ENCODE peak calls at places on chromosomes 5 and 9, in seven cellular contexts. Z is HepG2; S is testis; Q is mucosa of descending colon; I is CD8-positive, alpha-beta memory T cell; T is endothelial cell of umbilical vein; L is fibroblast of mammary gland. J is an unnamed sample.

GRCh38 chr5:166716856-166717492 is 1574.5 kb upstream of the WWC1 start:
- DNase-seq in I (no peak), Z (no peak), T (no peak), L (no peak), Q (no peak), S (no peak), J (no peak)

GRCh38 chr9:72882117-72882775 is 70.6 kb downstream of the ALDH1A1 start:
- DNase-seq in T (no peak), L (no peak), S (peak; percentile 55), Q (peak; percentile 51), I (no peak), Z (no peak), J (no peak)

GRCh38 chr5:14818931-14819790 is 52.4 kb downstream of the ANKH start:
- DNase-seq in S (no peak), T (no peak), L (peak; percentile 26), I (no peak), Q (no peak), Z (no peak), J (no peak)

GRCh38 chr9:99818439-99818992 is 3.2 kb upstream of the NR4A3 start:
- DNase-seq in Z (no peak), L (no peak), I (no peak), Q (no peak), S (peak; percentile 18), T (no peak), J (no peak)

GRCh38 chr5:38670878-38671277 is 114.4 kb upstream of the LIFR start:
- DNase-seq in L (peak; percentile 73), Q (no peak), Z (no peak), S (no peak), I (no peak), T (no peak), J (no peak)

GRCh38 chr9:119278138-119278537 is 91.1 kb downstream of the BRINP1 start:
- DNase-seq in S (no peak), Q (no peak), T (no peak), Z (no peak), L (no peak), I (no peak), J (no peak)

GRCh38 chr5:175656966-175657365 is 905 bp upstream of the HRH2 start:
- DNase-seq in S (no peak), L (no peak), Q (no peak), T (no peak), I (no peak), Z (no peak), J (no peak)

GRCh38 chr5:141384471-141385267 is 2.1 kb downstream of the PCDHGA7 start:
- DNase-seq in Q (no peak), Z (no peak), I (no peak), L (no peak), T (no peak), S (no peak), J (no peak)

GRCh38 chr9:116190595-116190994 is 37.0 kb downstream of the PAPPA start:
- DNase-seq in I (no peak), T (no peak), L (no peak), Z (peak; percentile 5), S (no peak), Q (no peak), J (no peak)

GRCh38 chr5:81830602-81831001 is 79.7 kb upstream of the SSBP2 start:
- DNase-seq in L (no peak), S (no peak), T (no peak), Q (no peak), I (no peak), Z (no peak), J (no peak)

GRCh38 chr9:35079041-35079425 is 709 bp downstream of the FANCG start:
- DNase-seq in Z (no peak), T (no peak), L (no peak), S (no peak), I (no peak), Q (no peak), J (no peak)

GRCh38 chr9:133437753-133438531 is 15.8 kb downstream of the ADAMTS13 start:
- DNase-seq in L (no peak), T (no peak), Q (peak; percentile 46), Z (no peak), I (no peak), S (no peak), J (no peak)

GRCh38 chr9:69674112-69674511 is 1.9 kb upstream of the APBA1 start:
- DNase-seq in L (peak; percentile 14), Q (peak; percentile 12), S (peak; percentile 14), I (no peak), T (peak; percentile 3), Z (no peak), J (no peak)

GRCh38 chr5:123800640-123801039 is 288.7 kb downstream of the CSNK1G3 start:
- DNase-seq in T (no peak), S (no peak), Q (no peak), Z (no peak), L (no peak), I (no peak), J (no peak)

GRCh38 chr5:55911784-55912653 is 60.9 kb downstream of the IL31RA start:
- DNase-seq in Z (no peak), S (no peak), I (no peak), T (no peak), Q (no peak), L (no peak), J (no peak)

GRCh38 chr9:97064171-97064570 is 25.2 kb upstream of the CTSV start:
- DNase-seq in Q (no peak), L (no peak), T (no peak), Z (no peak), I (no peak), S (no peak), J (no peak)

GRCh38 chr5:28523887-28524637 is 1485.7 kb upstream of the CDH9 start:
- DNase-seq in Q (no peak), L (peak; percentile 77), Z (no peak), T (peak; percentile 45), I (no peak), S (no peak), J (no peak)

GRCh38 chr9:3936520-3937235 is 363.2 kb downstream of the GLIS3 start:
- DNase-seq in I (no peak), L (no peak), Z (no peak), S (peak; percentile 28), Q (no peak), T (peak; percentile 93), J (peak; percentile 85)

GRCh38 chr9:134358026-134358967 is 32.0 kb downstream of the RXRA start:
- DNase-seq in L (no peak), T (no peak), S (peak; percentile 57), I (no peak), Z (no peak), Q (no peak), J (peak; percentile 74)

GRCh38 chr9:33850267-33850629 is 33.3 kb downstream of the UBE2R2 start:
- DNase-seq in Z (no peak), L (no peak), T (no peak), I (no peak), S (no peak), Q (no peak), J (no peak)

GRCh38 chr5:17398439-17398838 is 99.6 kb upstream of the TAF11L2 start:
- DNase-seq in T (no peak), S (no peak), I (no peak), Z (no peak), Q (no peak), L (peak; percentile 95), J (no peak)

GRCh38 chr9:105150991-105151685 is 93.3 kb upstream of the SLC44A1 start:
- DNase-seq in T (no peak), S (no peak), Z (no peak), L (peak; percentile 57), I (no peak), Q (no peak), J (no peak)

GRCh38 chr9:16925426-16925825 is 55.0 kb upstream of the BNC2 start:
- DNase-seq in T (no peak), I (no peak), Z (no peak), L (peak; percentile 48), S (no peak), Q (no peak), J (no peak)

GRCh38 chr5:124888050-124888506 is 141.6 kb upstream of the ZNF608 start:
- DNase-seq in Q (peak; percentile 42), Z (peak; percentile 53), L (no peak), T (no peak), I (no peak), S (no peak), J (no peak)
- H3K4me3 ChIP-seq in Q (no peak overlapping the region), Z (peak overlapping the region; percentile 4), L (no peak overlapping the region), T (no peak overlapping the region), I (no peak overlapping the region), S (no peak overlapping the region), J (no peak overlapping the region)

GRCh38 chr5:136295914-136296313 is 69.4 kb downstream of the TRPC7 start:
- DNase-seq in Q (no peak), I (no peak), S (no peak), Z (no peak), T (no peak), L (no peak), J (no peak)
- H3K4me3 ChIP-seq in Q (no peak overlapping the region), I (no peak overlapping the region), S (no peak overlapping the region), Z (no peak overlapping the region), T (no peak overlapping the region), L (no peak overlapping the region), J (no peak overlapping the region)

GRCh38 chr5:174312270-174312617 is 266.7 kb downstream of the NSG2 start:
- DNase-seq in T (no peak), Z (no peak), I (no peak), S (no peak), L (no peak), Q (no peak), J (no peak)
- H3K4me3 ChIP-seq in T (no peak overlapping the region), Z (no peak overlapping the region), I (no peak overlapping the region), S (peak overlapping the region; percentile 34), L (no peak overlapping the region), Q (no peak overlapping the region), J (peak overlapping the region; percentile 47)

GRCh38 chr5:78507531-78507930 is 141.0 kb downstream of the LHFPL2 start:
- DNase-seq in T (no peak), I (no peak), Q (no peak), Z (peak; percentile 12), L (no peak), S (no peak), J (no peak)

GRCh38 chr5:78505860-78506259 is 142.7 kb downstream of the LHFPL2 start:
- DNase-seq in Q (no peak), T (no peak), I (no peak), S (no peak), Z (no peak), L (no peak), J (no peak)

GRCh38 chr5:78503958-78504357 is 143.5 kb downstream of the SCAMP1 start:
- DNase-seq in Z (no peak), I (no peak), L (peak; percentile 42), T (no peak), Q (no peak), S (no peak), J (no peak)

GRCh38 chr5:78506296-78507049 is 142.1 kb downstream of the LHFPL2 start:
- DNase-seq in Q (no peak), T (no peak), L (no peak), I (no peak), Z (no peak), S (no peak), J (no peak)

DNA sequence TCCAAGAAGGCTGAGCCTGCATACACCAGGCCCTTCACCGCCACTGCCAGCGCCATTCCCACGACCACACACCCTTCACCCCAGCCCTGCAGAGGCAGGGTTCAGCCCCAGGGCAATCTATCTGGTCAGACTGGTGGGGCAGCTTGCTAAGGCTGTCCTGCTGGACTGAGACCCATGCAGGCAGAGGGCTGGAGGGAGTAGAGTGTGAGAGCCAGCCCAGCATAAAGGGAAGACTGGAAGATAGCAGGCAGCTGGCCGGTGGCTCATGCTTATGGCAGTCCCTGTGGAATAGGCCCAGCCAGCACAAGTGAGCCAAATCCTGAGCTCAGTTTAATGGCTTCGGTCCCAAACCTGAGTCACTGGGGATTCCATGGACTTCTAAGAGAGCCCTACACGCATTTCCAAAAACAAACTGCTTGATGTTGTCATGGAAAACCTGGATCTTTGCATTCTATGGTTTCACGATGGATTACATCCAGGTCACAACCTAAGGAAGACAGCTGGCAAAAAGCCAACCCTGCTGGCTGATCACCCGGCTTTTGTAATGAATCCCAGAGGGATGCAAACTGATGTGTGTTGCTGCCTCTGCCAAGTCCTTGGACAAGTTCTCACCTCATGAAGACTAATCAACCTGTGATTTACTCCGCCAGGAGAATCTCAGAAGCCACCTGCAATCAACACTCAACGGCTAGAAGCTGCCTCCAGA is 143.7 kb downstream of the LHFPL2 start:
- DNase-seq in I (no peak), S (peak; percentile 80), L (peak; percentile 100), T (peak; percentile 100), Z (no peak), Q (peak; percentile 65), J (peak; percentile 56)
- H3K4me3 ChIP-seq in I (no peak overlapping the region), S (no peak overlapping the region), L (no peak overlapping the region), T (no peak overlapping the region), Z (no peak overlapping the region), Q (no peak overlapping the region), J (no peak overlapping the region)

J was measured in lower lobe of right lung.